ENCODE peak calls at places on chromosomes 11 and 22, in nine cellular contexts. I, M, P, R, F, E, U, D and O are unnamed samples. For H3K4me1, the result is how much of the 10 kb centered on the place peaks cover.

GRCh38 chr11:75775056-75775455 is 6.5 kb downstream of the DGAT2 start:
- DNase-seq in U (no peak), D (no peak), R (no peak), E (no peak), I (no peak), M (no peak), F (no peak), P (no peak), O (peak)

GRCh38 chr11:1943977-1944376 is 3.2 kb upstream of the MRPL23 start:
- DNase-seq in U (peak), D (peak), P (peak), R (no peak), E (no peak), M (no peak), I (no peak), F (no peak), O (no peak)

GRCh38 chr11:98495016-98495415 is 525.7 kb upstream of the CNTN5 start:
- DNase-seq in I (no peak), M (no peak), P (no peak), R (no peak), U (no peak), E (no peak), D (no peak), F (no peak), O (no peak)

GRCh38 chr22:47693606-47694005 is 931.2 kb downstream of the TBC1D22A start:
- DNase-seq in D (no peak), P (no peak), R (no peak), E (no peak), I (no peak), M (no peak), F (no peak), U (no peak), O (no peak)

GRCh38 chr22:49672013-49672516 is 155.6 kb downstream of the BRD1 start:
- DNase-seq in D (no peak), M (no peak), R (no peak), I (no peak), U (no peak), F (no peak), E (no peak), P (no peak), O (no peak)

GRCh38 chr22:26122920-26123468 is 46.3 kb upstream of the SEZ6L start:
- DNase-seq in M (no peak), E (no peak), F (no peak), U (no peak), D (no peak), I (no peak), P (no peak), R (no peak), O (no peak)

GRCh38 chr11:132444891-132445290 is 1074.5 kb downstream of the NTM start:
- DNase-seq in P (no peak), E (no peak), D (no peak), M (no peak), I (no peak), F (no peak), R (no peak), U (no peak), O (no peak)

GRCh38 chr11:14318581-14318981 is 40.4 kb downstream of the RRAS2 start:
- DNase-seq in E (no peak), P (peak), U (peak), D (no peak), R (no peak), M (no peak), I (no peak), F (no peak), O (no peak)

GRCh38 chr11:84675631-84676030 is 951.5 kb downstream of the DLG2 start:
- DNase-seq in P (no peak), M (no peak), U (no peak), R (no peak), I (no peak), D (no peak), F (no peak), E (no peak), O (no peak)

DNA sequence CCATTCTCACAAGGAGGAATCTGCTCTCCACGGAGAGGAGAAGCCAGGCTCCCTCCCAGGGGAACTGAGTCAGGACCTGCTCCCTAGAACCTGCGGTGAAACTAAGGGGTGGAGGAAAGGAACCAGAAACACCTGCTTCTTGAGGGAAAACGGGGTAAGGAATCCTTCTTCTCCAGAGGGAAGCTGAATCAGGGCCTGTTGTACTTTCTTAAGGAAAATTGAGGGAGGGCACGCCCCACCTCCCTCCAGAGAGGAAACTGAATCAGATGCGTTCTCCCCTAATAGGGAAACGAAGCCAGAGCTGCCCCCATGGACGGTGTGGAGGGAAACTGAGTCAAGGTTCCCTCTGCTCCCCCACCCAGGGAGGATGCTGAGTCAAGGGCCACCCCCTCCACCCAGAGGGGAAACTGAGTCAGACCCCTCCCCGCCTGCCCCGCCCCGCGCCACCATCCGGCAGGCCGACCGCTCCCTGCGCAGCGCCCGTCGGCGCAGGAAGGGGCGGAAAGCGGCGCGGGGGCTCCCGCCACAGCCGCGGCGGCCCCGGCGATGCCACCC is 392 bp downstream of the RELA start:
- DNase-seq in P (peak), E (no peak), I (no peak), M (no peak), R (peak), U (peak), D (peak), F (no peak), O (no peak)
- H2AFZ ChIP-seq in P (peak), E (peak), I (no peak), M (peak), R (peak), U (peak), D (peak), F (no peak), O (no peak)

DNA sequence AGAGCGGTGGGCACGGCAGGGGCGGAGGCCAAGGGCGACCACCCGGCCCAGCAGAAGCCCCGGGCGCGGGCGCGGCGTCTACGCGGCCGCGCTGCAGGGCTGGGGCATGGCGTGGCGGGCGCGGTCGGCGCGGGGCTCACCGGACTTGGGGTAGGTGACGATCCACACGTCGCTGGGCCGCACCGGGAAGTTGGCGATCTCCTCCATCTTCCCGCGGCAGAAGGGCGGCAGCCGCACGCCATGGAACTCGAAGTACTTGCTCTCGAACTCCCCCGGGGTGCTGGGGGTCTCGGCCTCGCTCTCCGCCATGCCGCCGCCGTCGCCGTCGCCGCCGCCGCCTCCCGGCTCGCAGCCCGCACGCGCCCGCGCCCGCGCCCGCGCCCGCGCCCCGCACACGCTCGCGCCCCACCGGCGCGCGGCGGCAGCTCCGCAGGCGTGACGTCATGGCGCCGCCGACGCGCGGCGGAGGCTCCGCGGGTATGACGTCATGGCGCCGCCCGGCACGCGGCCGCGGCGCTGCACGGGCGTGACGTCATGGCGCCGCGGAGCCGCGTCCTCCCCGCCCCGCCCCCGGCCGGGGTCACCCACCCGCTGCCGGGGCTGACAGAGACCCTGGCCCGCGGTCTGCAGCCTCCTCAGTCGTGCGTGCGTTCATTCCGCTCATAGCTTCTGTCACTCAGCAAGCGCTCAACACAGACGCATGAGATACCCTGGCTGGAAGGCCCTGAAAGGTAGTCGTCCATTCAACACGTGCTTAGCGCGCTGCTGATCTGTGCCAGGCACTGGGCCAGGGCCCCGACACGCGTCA is at the start of gene SULT4A1:
- DNase-seq in P (peak), F (no peak), D (peak), E (peak), R (peak), U (no peak), I (peak), M (peak), O (peak)
- H3K4me3 ChIP-seq in P (no peak), F (peak), D (peak), E (no peak), R (peak), U (no peak), I (peak), M (peak), O (peak)

GRCh38 chr11:114213622-114214021 is 82.6 kb upstream of the NNMT start:
- DNase-seq in R (no peak), D (no peak), F (no peak), E (no peak), I (no peak), M (no peak), U (no peak), P (no peak), O (no peak)

GRCh38 chr11:114209343-114209742 is 86.9 kb upstream of the NNMT start:
- DNase-seq in D (no peak), F (no peak), M (peak), P (no peak), I (no peak), E (no peak), R (no peak), U (no peak), O (peak)

GRCh38 chr11:114209904-114210303 is 86.3 kb upstream of the NNMT start:
- DNase-seq in I (no peak), F (no peak), U (no peak), M (peak), E (no peak), D (no peak), R (no peak), P (no peak), O (peak)

GRCh38 chr11:114208371-114208770 is 87.8 kb upstream of the NNMT start:
- DNase-seq in D (no peak), R (no peak), I (no peak), F (no peak), E (no peak), U (no peak), P (no peak), M (no peak), O (no peak)

DNA sequence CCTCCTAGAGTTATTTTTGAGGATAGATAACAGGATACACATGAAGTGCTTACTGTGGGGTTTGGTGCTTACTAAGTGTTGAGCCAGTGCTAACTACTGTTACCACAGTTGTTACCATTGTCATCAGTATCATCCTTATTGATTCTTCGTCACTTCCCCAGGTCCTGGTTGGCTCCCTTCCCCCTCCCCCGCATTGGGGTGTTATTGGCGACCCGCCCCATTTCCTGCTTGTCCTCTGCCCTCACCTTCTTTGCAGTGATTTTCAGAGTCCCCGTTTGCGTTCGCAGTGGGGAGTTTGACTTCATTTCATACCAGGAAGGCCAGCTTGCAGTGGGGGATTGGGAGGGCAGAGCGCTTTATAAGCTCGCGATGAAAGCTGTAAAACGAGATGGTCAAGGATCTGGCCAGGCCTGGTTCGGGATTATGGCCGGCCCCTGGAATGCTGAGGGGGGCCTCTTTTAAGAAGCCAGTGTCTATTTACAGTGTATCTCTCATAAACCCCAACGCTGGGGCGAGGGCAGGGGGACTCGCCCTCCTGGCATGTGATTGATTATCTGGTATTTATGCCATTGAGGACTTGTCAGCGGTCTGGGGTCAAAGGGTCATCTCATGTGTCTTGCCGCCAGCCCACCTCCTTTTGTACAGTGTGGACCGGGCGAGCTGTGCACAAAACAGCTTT is 84.6 kb upstream of the NNMT start:
- DNase-seq in R (no peak), D (no peak), P (no peak), U (no peak), F (no peak), I (no peak), M (peak), E (no peak), O (peak)
- H3K4me1 ChIP-seq in R (under half), D (under half), P (under half), U (under half), F (under half), I (under half), M (half or more), E (under half), O (half or more)

GRCh38 chr11:118705111-118705741 is 25.8 kb upstream of the TREH start:
- DNase-seq in R (no peak), M (no peak), I (no peak), F (no peak), U (no peak), D (no peak), E (no peak), P (no peak), O (peak)
- H2AFZ ChIP-seq in R (no peak), M (peak), I (no peak), F (no peak), U (no peak), D (no peak), E (peak), P (no peak), O (peak)

GRCh38 chr11:118565062-118565461 is 669 bp downstream of the IFT46 start:
- DNase-seq in I (no peak), M (no peak), P (peak), R (no peak), E (no peak), D (peak), U (peak), F (no peak), O (no peak)
- H3K4me3 ChIP-seq in I (peak), M (peak), P (peak), R (no peak), E (no peak), D (peak), U (peak), F (no peak), O (peak)

GRCh38 chr22:17726561-17727243 is 47.6 kb downstream of the BID start:
- DNase-seq in P (peak), I (no peak), E (no peak), M (no peak), F (no peak), R (peak), U (no peak), D (no peak), O (no peak)
- H3K4me1 ChIP-seq in P (under half), I (under half), E (under half), M (under half), F (under half), R (under half), U (under half), D (under half), O (under half)